ENCODE peak calls at places on chromosomes 3 and 15, in nine cellular contexts. Z, Q, Y, K, S, T, N, V and C are unnamed samples.
A peak's percentile ranks its signal among the peaks of the same experiment; 100 is the strongest.

GRCh38 chr15:62648954-62649353 is 393.6 kb upstream of the TPM1 start:
- DNase-seq in Z (no peak), S (no peak), K (peak; percentile 59), N (no peak), Y (no peak), Q (no peak), T (peak; percentile 20), V (no peak), C (no peak)

GRCh38 chr15:80932989-80933388 is 56.6 kb downstream of the MESD start:
- DNase-seq in K (no peak), Q (no peak), N (no peak), Y (peak; percentile 55), T (no peak), V (no peak), S (no peak), Z (no peak), C (peak; percentile 59)

GRCh38 chr3:193350744-193351143 is 27.8 kb downstream of the ATP13A5 start:
- DNase-seq in Z (no peak), V (no peak), Y (no peak), Q (no peak), K (no peak), S (no peak), N (no peak), T (peak; percentile 24), C (no peak)

GRCh38 chr15:78944669-78945407 is at the start of gene CTSH:
- DNase-seq in Y (no peak), T (peak; percentile 84), N (peak; percentile 93), S (no peak), K (peak; percentile 74), Q (peak; percentile 89), Z (peak; percentile 43), V (no peak), C (peak; percentile 92)

GRCh38 chr15:29139072-29139471 is 130.6 kb downstream of the NSMCE3 start:
- DNase-seq in S (no peak), Y (no peak), V (no peak), N (no peak), K (no peak), T (no peak), Q (no peak), Z (no peak), C (peak; percentile 56)

GRCh38 chr3:151879037-151879436 is 5.6 kb downstream of the SUCNR1 start:
- DNase-seq in T (no peak), N (no peak), Y (peak; percentile 33), V (no peak), S (no peak), K (no peak), Z (no peak), Q (no peak), C (no peak)

GRCh38 chr3:17820704-17821103 is 78.3 kb upstream of the TBC1D5 start:
- DNase-seq in Q (no peak), V (no peak), S (no peak), N (no peak), Y (peak; percentile 3), T (no peak), Z (no peak), K (no peak), C (no peak)

GRCh38 chr15:55276324-55276723 is 13.3 kb downstream of the RAB27A start:
- DNase-seq in Y (no peak), Q (no peak), T (no peak), N (no peak), V (no peak), S (no peak), K (no peak), Z (no peak), C (no peak)

GRCh38 chr15:48012191-48012590 is 108.6 kb upstream of the SLC24A5 start:
- DNase-seq in N (no peak), Z (no peak), S (no peak), V (no peak), K (no peak), Y (no peak), Q (no peak), T (no peak), C (no peak)

GRCh38 chr15:77607111-77607893 is 25.4 kb downstream of the LINGO1 start:
- DNase-seq in T (no peak), N (peak; percentile 42), Z (no peak), Y (no peak), S (no peak), Q (no peak), K (no peak), V (no peak), C (no peak)

GRCh38 chr3:125313060-125313635 is 62.0 kb downstream of the ZNF148 start:
- DNase-seq in Z (no peak), K (no peak), S (peak; percentile 54), V (no peak), Y (peak; percentile 23), N (no peak), Q (no peak), T (no peak), C (no peak)

GRCh38 chr15:70763950-70764730 is 782 bp upstream of the UACA start:
- DNase-seq in N (no peak), Z (no peak), Y (peak; percentile 19), T (no peak), V (no peak), Q (no peak), S (no peak), K (no peak), C (no peak)

GRCh38 chr15:38538328-38539007 is 26.1 kb downstream of the RASGRP1 start:
- DNase-seq in Q (no peak), K (no peak), T (no peak), Z (no peak), S (no peak), N (no peak), Y (no peak), V (no peak), C (no peak)
- TF ChIP-seq CTCF in Q (no peak), K (no peak), T (no peak), Z (no peak), S (no peak), N (no peak), Y (no peak), V (no peak), C (no peak)

GRCh38 chr3:36992806-36993325 is at the start of gene EPM2AIP1:
- DNase-seq in V (no peak), N (peak; percentile 94), K (no peak), S (no peak), Y (no peak), Q (peak; percentile 85), Z (no peak), T (no peak), C (peak; percentile 99)
- TF ChIP-seq CTCF in V (peak; percentile 46), N (peak; percentile 9), K (peak; percentile 34), S (peak; percentile 8), Y (no peak), Q (no peak), Z (peak; percentile 22), T (peak; percentile 65), C (peak; percentile 70)

GRCh38 chr3:52237659-52238172 is 1.2 kb downstream of the TWF2 start:
- DNase-seq in Z (no peak), V (no peak), Q (no peak), N (peak; percentile 73), T (no peak), S (peak; percentile 67), K (peak; percentile 91), Y (peak; percentile 92), C (peak; percentile 94)
- TF ChIP-seq CTCF in Z (no peak), V (no peak), Q (no peak), N (no peak), T (peak; percentile 17), S (no peak), K (peak; percentile 20), Y (no peak), C (peak; percentile 42)

DNA sequence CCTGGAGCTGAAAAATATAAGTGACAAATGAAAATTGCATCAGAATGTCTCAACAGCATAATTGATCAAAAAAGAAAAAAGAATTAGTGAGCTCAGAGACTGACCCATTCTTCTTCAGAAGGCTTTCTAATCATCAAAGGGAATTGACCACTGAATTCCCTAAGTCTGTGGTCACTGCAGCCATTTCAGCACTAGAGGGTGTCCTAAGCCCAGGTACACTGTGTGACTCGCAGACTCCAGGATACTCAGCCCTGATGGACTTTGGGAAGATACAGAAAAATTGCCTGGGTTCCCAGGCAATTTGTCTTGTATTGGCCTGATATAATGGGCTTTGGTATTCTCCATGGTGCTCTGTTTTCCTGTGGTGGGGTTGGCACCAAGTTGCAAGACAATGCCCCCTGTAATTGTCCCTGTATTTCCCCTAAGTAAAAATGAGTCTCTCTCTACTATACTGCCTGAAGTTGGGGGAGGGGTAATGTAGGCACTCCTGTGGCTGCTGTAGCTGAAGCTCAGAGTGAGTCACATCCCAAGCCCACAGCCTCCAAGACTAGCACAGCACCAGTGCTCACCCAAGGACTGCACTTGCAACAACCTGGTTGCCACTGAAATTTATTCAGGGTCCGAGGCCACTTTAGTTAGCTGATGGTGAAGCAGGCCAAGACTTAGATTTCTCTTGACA is 256.0 kb upstream of the STAC start:
- DNase-seq in S (peak; percentile 37), Z (no peak), V (peak; percentile 10), K (peak; percentile 89), T (peak; percentile 38), N (no peak), Q (no peak), Y (peak; percentile 65), C (no peak)
- TF ChIP-seq CTCF in S (peak; percentile 76), Z (no peak), V (peak; percentile 80), K (peak; percentile 95), T (peak; percentile 59), N (no peak), Q (no peak), Y (peak; percentile 73), C (peak; percentile 55)

DNA sequence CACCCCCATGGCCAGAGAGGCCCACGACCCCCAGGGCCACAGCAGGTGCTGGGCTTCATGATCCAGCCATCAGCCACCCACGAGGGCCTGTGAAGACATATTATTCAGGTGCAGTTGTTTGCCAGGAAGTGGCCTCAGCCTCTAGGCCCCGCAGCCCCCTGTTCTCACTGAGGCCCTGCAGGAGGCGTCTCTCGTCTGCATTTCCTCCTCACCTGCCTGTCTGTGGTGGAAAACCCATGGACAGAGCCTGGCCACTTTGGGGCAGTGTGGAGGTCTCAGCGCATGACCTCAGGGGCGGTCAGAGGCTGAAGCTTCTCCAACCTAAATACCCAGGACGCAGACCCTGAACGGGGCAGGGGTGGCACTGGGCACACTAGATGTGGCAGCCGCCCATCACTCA is 18.6 kb downstream of the UROC1 start:
- DNase-seq in Y (no peak), Q (no peak), V (no peak), N (no peak), T (peak; percentile 53), Z (no peak), K (no peak), S (no peak), C (no peak)
- TF ChIP-seq CTCF in Y (no peak), Q (no peak), V (no peak), N (no peak), T (peak; percentile 87), Z (no peak), K (no peak), S (no peak), C (no peak)